ENCODE peak calls at places on chromosome 4, in eight cellular contexts. One of them, this sample, is unnamed.

GRCh38 chr4:98474408-98474844 is 184.0 kb downstream of the TSPAN5 start:
- DNase-seq in heart left ventricle: no peak
- DNase-seq in tibial nerve: no peak
- DNase-seq in Panc1: no peak
- DNase-seq in CD4-positive, alpha-beta T cell: no peak
- DNase-seq in kidney: no peak
- DNase-seq in mammary epithelial cell: peak
- DNase-seq in stomach: no peak
- DNase-seq in this sample: peak

GRCh38 chr4:78296261-78296660 is 239.1 kb downstream of the FRAS1 start:
- DNase-seq in stomach: no peak
- DNase-seq in tibial nerve: no peak
- DNase-seq in Panc1: no peak
- DNase-seq in heart left ventricle: no peak
- DNase-seq in kidney: no peak
- DNase-seq in CD4-positive, alpha-beta T cell: no peak
- DNase-seq in mammary epithelial cell: no peak
- DNase-seq in this sample: no peak

GRCh38 chr4:5160668-5161067 is 109.4 kb downstream of the STK32B start:
- DNase-seq in kidney: no peak
- DNase-seq in stomach: no peak
- DNase-seq in Panc1: no peak
- DNase-seq in heart left ventricle: no peak
- DNase-seq in mammary epithelial cell: no peak
- DNase-seq in tibial nerve: no peak
- DNase-seq in CD4-positive, alpha-beta T cell: no peak
- DNase-seq in this sample: no peak

GRCh38 chr4:56026596-56026995 is 77.9 kb downstream of the CEP135 start:
- DNase-seq in tibial nerve: no peak
- DNase-seq in heart left ventricle: no peak
- DNase-seq in mammary epithelial cell: peak
- DNase-seq in stomach: no peak
- DNase-seq in kidney: no peak
- DNase-seq in Panc1: no peak
- DNase-seq in CD4-positive, alpha-beta T cell: no peak
- DNase-seq in this sample: peak

GRCh38 chr4:140238353-140239041 is 84.5 kb upstream of the MAML3 start:
- DNase-seq in mammary epithelial cell: peak
- DNase-seq in tibial nerve: peak
- DNase-seq in heart left ventricle: peak
- DNase-seq in CD4-positive, alpha-beta T cell: no peak
- DNase-seq in stomach: peak
- DNase-seq in Panc1: no peak
- DNase-seq in kidney: peak
- DNase-seq in this sample: no peak

GRCh38 chr4:15132739-15133138 is 130.5 kb downstream of the CPEB2 start:
- DNase-seq in tibial nerve: no peak
- DNase-seq in stomach: no peak
- DNase-seq in heart left ventricle: no peak
- DNase-seq in mammary epithelial cell: no peak
- DNase-seq in kidney: no peak
- DNase-seq in CD4-positive, alpha-beta T cell: no peak
- DNase-seq in Panc1: no peak
- DNase-seq in this sample: no peak

GRCh38 chr4:184750926-184751584 is 17.2 kb upstream of the CENPU start:
- DNase-seq in mammary epithelial cell: no peak
- DNase-seq in Panc1: no peak
- DNase-seq in kidney: no peak
- DNase-seq in tibial nerve: no peak
- DNase-seq in CD4-positive, alpha-beta T cell: no peak
- DNase-seq in stomach: no peak
- DNase-seq in heart left ventricle: no peak
- DNase-seq in this sample: no peak

GRCh38 chr4:129223955-129224354 is 128.0 kb downstream of the C4orf33 start:
- DNase-seq in tibial nerve: no peak
- DNase-seq in Panc1: no peak
- DNase-seq in mammary epithelial cell: no peak
- DNase-seq in CD4-positive, alpha-beta T cell: no peak
- DNase-seq in heart left ventricle: no peak
- DNase-seq in stomach: no peak
- DNase-seq in kidney: no peak
- DNase-seq in this sample: no peak

GRCh38 chr4:157222764-157223145 is 2.2 kb downstream of the GRIA2 start:
- DNase-seq in kidney: no peak
- DNase-seq in mammary epithelial cell: no peak
- DNase-seq in tibial nerve: no peak
- DNase-seq in heart left ventricle: no peak
- DNase-seq in CD4-positive, alpha-beta T cell: no peak
- DNase-seq in stomach: no peak
- DNase-seq in Panc1: no peak
- DNase-seq in this sample: no peak

GRCh38 chr4:143390764-143391163 is 54.1 kb downstream of the GAB1 start:
- DNase-seq in kidney: no peak
- DNase-seq in heart left ventricle: no peak
- DNase-seq in stomach: no peak
- DNase-seq in CD4-positive, alpha-beta T cell: no peak
- DNase-seq in tibial nerve: no peak
- DNase-seq in mammary epithelial cell: peak
- DNase-seq in Panc1: no peak
- DNase-seq in this sample: no peak

GRCh38 chr4:19580090-19580489 is 671.6 kb upstream of the SLIT2 start:
- DNase-seq in CD4-positive, alpha-beta T cell: no peak
- DNase-seq in tibial nerve: no peak
- DNase-seq in heart left ventricle: no peak
- DNase-seq in kidney: no peak
- DNase-seq in stomach: no peak
- DNase-seq in mammary epithelial cell: peak
- DNase-seq in Panc1: no peak
- DNase-seq in this sample: no peak

GRCh38 chr4:10461091-10461849 is 4.0 kb upstream of the ZNF518B start:
- DNase-seq in Panc1: peak
- DNase-seq in kidney: peak
- DNase-seq in heart left ventricle: peak
- DNase-seq in stomach: peak
- DNase-seq in mammary epithelial cell: peak
- DNase-seq in tibial nerve: peak
- DNase-seq in CD4-positive, alpha-beta T cell: peak
- DNase-seq in this sample: no peak

GRCh38 chr4:32133141-32133540 is 1413.0 kb downstream of the PCDH7 start:
- DNase-seq in mammary epithelial cell: peak
- DNase-seq in CD4-positive, alpha-beta T cell: no peak
- DNase-seq in Panc1: no peak
- DNase-seq in kidney: no peak
- DNase-seq in tibial nerve: no peak
- DNase-seq in heart left ventricle: no peak
- DNase-seq in stomach: no peak
- DNase-seq in this sample: no peak

GRCh38 chr4:143019351-143019750 is 165.4 kb upstream of the USP38 start:
- DNase-seq in tibial nerve: no peak
- DNase-seq in CD4-positive, alpha-beta T cell: no peak
- DNase-seq in heart left ventricle: no peak
- DNase-seq in kidney: no peak
- DNase-seq in mammary epithelial cell: no peak
- DNase-seq in Panc1: no peak
- DNase-seq in stomach: no peak
- DNase-seq in this sample: no peak

GRCh38 chr4:84878541-84878940 is 87.9 kb downstream of the WDFY3 start:
- DNase-seq in tibial nerve: no peak
- DNase-seq in Panc1: no peak
- DNase-seq in CD4-positive, alpha-beta T cell: no peak
- DNase-seq in heart left ventricle: no peak
- DNase-seq in stomach: no peak
- DNase-seq in kidney: no peak
- DNase-seq in mammary epithelial cell: no peak
- DNase-seq in this sample: no peak

GRCh38 chr4:137203601-137204000 is 328.7 kb downstream of the PCDH18 start:
- DNase-seq in kidney: no peak
- DNase-seq in heart left ventricle: no peak
- DNase-seq in tibial nerve: no peak
- DNase-seq in stomach: no peak
- DNase-seq in Panc1: no peak
- DNase-seq in CD4-positive, alpha-beta T cell: no peak
- DNase-seq in mammary epithelial cell: no peak
- DNase-seq in this sample: no peak

GRCh38 chr4:37970702-37971101 is 10.5 kb downstream of the PTTG2 start:
- DNase-seq in Panc1: no peak
- DNase-seq in CD4-positive, alpha-beta T cell: peak
- DNase-seq in stomach: peak
- DNase-seq in mammary epithelial cell: peak
- DNase-seq in tibial nerve: peak
- DNase-seq in kidney: peak
- DNase-seq in heart left ventricle: peak
- DNase-seq in this sample: peak

GRCh38 chr4:127188847-127189246 is 443.9 kb upstream of the INTU start:
- DNase-seq in mammary epithelial cell: no peak
- DNase-seq in stomach: no peak
- DNase-seq in Panc1: no peak
- DNase-seq in tibial nerve: no peak
- DNase-seq in kidney: no peak
- DNase-seq in heart left ventricle: no peak
- DNase-seq in CD4-positive, alpha-beta T cell: no peak
- DNase-seq in this sample: no peak

GRCh38 chr4:144179152-144179739 is 38.7 kb upstream of the GYPA start:
- DNase-seq in Panc1: no peak
- DNase-seq in CD4-positive, alpha-beta T cell: no peak
- DNase-seq in stomach: no peak
- DNase-seq in kidney: no peak
- DNase-seq in mammary epithelial cell: peak
- DNase-seq in tibial nerve: no peak
- DNase-seq in heart left ventricle: no peak
- DNase-seq in this sample: peak

GRCh38 chr4:110610940-110611785 is 11.7 kb downstream of the PITX2 start:
- DNase-seq in kidney: peak
- DNase-seq in tibial nerve: no peak
- DNase-seq in Panc1: no peak
- DNase-seq in heart left ventricle: no peak
- DNase-seq in stomach: no peak
- DNase-seq in CD4-positive, alpha-beta T cell: no peak
- DNase-seq in mammary epithelial cell: no peak
- DNase-seq in this sample: no peak

DNA sequence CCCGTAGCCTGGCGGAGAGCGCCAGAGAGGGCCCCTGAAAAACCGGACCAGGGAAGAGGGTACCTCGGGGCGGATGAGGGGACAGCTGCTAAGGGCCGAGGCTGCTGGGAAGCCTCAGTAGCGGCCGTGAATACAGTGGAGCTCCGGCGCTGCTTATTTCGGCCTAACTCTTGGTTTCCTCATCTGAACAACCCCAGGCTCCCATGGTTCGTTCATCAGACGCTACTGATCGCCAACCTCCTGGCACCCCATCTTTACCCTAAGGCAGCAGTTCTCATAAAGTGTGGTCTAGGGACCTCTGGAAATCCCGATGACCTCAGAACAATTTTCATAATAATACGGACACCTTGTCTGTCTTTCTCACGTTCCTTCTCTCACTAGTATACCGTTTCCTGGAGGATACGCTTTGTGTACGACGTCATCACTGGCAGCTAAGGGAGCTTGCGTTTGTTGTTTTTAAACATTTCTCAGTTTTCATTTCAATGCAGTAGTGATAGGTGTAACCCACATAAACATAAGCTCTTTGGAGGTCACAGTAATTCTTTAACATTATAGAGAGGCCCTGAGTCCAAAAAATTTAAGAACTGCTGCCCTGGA is 707 bp upstream of the RAB28 start:
- DNase-seq in Panc1: no peak
- DNase-seq in kidney: no peak
- DNase-seq in CD4-positive, alpha-beta T cell: peak
- DNase-seq in mammary epithelial cell: no peak
- DNase-seq in stomach: no peak
- DNase-seq in tibial nerve: no peak
- DNase-seq in heart left ventricle: no peak
- DNase-seq in this sample: no peak
- H3K27ac ChIP-seq in Panc1: peak
- H3K27ac ChIP-seq in kidney: no peak
- H3K27ac ChIP-seq in CD4-positive, alpha-beta T cell: peak
- H3K27ac ChIP-seq in mammary epithelial cell: peak
- H3K27ac ChIP-seq in stomach: peak
- H3K27ac ChIP-seq in tibial nerve: peak
- H3K27ac ChIP-seq in heart left ventricle: no peak
- H3K27ac ChIP-seq in this sample: peak

GRCh38 chr4:7068279-7068842 is 497 bp upstream of the GRPEL1 start:
- DNase-seq in mammary epithelial cell: no peak
- DNase-seq in heart left ventricle: no peak
- DNase-seq in kidney: no peak
- DNase-seq in Panc1: no peak
- DNase-seq in tibial nerve: no peak
- DNase-seq in CD4-positive, alpha-beta T cell: no peak
- DNase-seq in stomach: no peak
- DNase-seq in this sample: no peak
- TF ChIP-seq CTCF in mammary epithelial cell: no peak
- TF ChIP-seq CTCF in heart left ventricle: no peak
- TF ChIP-seq CTCF in kidney: no peak
- TF ChIP-seq CTCF in Panc1: no peak
- TF ChIP-seq CTCF in tibial nerve: no peak
- TF ChIP-seq CTCF in CD4-positive, alpha-beta T cell: no peak
- TF ChIP-seq CTCF in stomach: no peak
- TF ChIP-seq CTCF in this sample: no peak

DNA sequence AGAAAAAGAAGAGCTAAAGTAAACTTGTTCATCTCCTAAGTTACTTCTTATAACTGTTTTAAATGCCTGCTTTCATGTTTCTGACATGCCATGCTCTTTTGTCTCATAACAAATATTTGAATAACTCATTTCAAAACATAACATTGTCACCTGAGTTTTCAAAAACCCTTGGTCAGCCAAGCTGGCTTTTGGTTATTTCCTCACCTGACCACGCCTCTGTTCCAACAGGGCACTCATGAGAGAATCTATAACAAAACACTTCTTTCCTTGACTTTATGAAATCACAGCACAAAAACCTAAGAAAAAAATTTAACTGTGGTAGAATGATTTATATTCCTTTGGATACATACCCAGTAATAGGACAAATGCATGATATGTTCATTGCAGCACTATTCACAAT is 172.9 kb upstream of the GALNT7 start:
- DNase-seq in CD4-positive, alpha-beta T cell: no peak
- DNase-seq in kidney: no peak
- DNase-seq in tibial nerve: no peak
- DNase-seq in mammary epithelial cell: no peak
- DNase-seq in heart left ventricle: no peak
- DNase-seq in stomach: no peak
- DNase-seq in Panc1: no peak
- DNase-seq in this sample: no peak
- H3K27ac ChIP-seq in CD4-positive, alpha-beta T cell: no peak
- H3K27ac ChIP-seq in kidney: no peak
- H3K27ac ChIP-seq in tibial nerve: no peak
- H3K27ac ChIP-seq in mammary epithelial cell: no peak
- H3K27ac ChIP-seq in heart left ventricle: no peak
- H3K27ac ChIP-seq in stomach: no peak
- H3K27ac ChIP-seq in Panc1: no peak
- H3K27ac ChIP-seq in this sample: peak

DNA sequence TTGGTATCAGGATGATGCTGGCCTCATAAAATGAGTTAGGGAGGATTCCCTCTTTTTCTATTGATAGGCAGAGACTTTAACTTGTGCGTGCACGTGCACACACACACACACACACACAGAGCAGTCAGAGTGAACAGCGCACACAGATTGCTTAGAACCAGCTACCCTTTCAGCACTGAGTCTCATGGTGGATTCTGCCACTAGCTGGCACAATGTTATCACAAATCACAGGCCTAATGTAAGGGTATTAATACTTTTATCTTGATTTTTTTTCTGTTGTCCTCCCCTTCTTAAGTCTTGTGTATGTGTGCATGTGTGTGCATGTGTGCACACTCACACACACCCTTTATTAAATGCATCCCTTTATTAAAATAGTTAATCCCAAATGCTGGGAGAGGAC is 53.2 kb downstream of the HADH start:
- DNase-seq in mammary epithelial cell: no peak
- DNase-seq in kidney: no peak
- DNase-seq in stomach: no peak
- DNase-seq in CD4-positive, alpha-beta T cell: no peak
- DNase-seq in heart left ventricle: no peak
- DNase-seq in tibial nerve: no peak
- DNase-seq in Panc1: no peak
- DNase-seq in this sample: no peak
- TF ChIP-seq CTCF in mammary epithelial cell: peak
- TF ChIP-seq CTCF in kidney: no peak
- TF ChIP-seq CTCF in stomach: no peak
- TF ChIP-seq CTCF in CD4-positive, alpha-beta T cell: no peak
- TF ChIP-seq CTCF in heart left ventricle: no peak
- TF ChIP-seq CTCF in tibial nerve: no peak
- TF ChIP-seq CTCF in Panc1: peak
- TF ChIP-seq CTCF in this sample: peak